ENCODE peak calls at places on chromosomes 11 and 22, in six cellular contexts. Q, W, C, X, Y and T are unnamed samples.

GRCh38 chr22:38657248-38657909 is 941 bp downstream of the CBY1 start:
- DNase-seq in Y (peak), X (no peak), Q (peak), W (peak), C (no peak), T (no peak)

GRCh38 chr11:94537051-94537600 is 6.6 kb upstream of the FUT4 start:
- DNase-seq in Q (peak), C (no peak), X (no peak), Y (no peak), W (no peak), T (no peak)

GRCh38 chr11:113532697-113533424 is 57.7 kb upstream of the DRD2 start:
- DNase-seq in Y (peak), Q (peak), X (peak), C (peak), W (peak), T (no peak)

GRCh38 chr11:71197096-71197495 is 55.3 kb downstream of the SHANK2 start:
- DNase-seq in X (no peak), Q (no peak), C (no peak), W (no peak), Y (no peak), T (no peak)

GRCh38 chr11:2102132-2102882 is 36.9 kb downstream of the IGF2 start:
- DNase-seq in Y (no peak), C (no peak), X (no peak), Q (no peak), W (no peak), T (no peak)

GRCh38 chr22:46038516-46039430 is 61.8 kb upstream of the WNT7B start:
- DNase-seq in X (peak), Y (peak), C (no peak), W (no peak), Q (no peak), T (no peak)

GRCh38 chr11:104154296-104154695 is 9.7 kb downstream of the PDGFD start:
- DNase-seq in C (no peak), Y (no peak), W (no peak), Q (no peak), X (no peak), T (no peak)

GRCh38 chr22:46628756-46629155 is 8.6 kb downstream of the GRAMD4 start:
- DNase-seq in X (no peak), W (no peak), Y (no peak), Q (no peak), C (no peak), T (no peak)

GRCh38 chr11:116176484-116177005 is 596.2 kb downstream of the BUD13 start:
- DNase-seq in Y (peak), C (no peak), X (no peak), W (no peak), Q (no peak), T (no peak)

GRCh38 chr11:108592591-108593213 is 866 bp downstream of the EXPH5 start:
- DNase-seq in Q (peak), X (no peak), Y (peak), W (peak), C (no peak), T (no peak)

GRCh38 chr11:108278546-108278945 is 55.7 kb downstream of the ATM start:
- DNase-seq in W (no peak), Y (peak), X (no peak), Q (no peak), C (no peak), T (no peak)

GRCh38 chr11:35461917-35462316 is 42.6 kb upstream of the SLC1A2 start:
- DNase-seq in C (no peak), W (no peak), X (no peak), Q (no peak), Y (no peak), T (no peak)

GRCh38 chr22:37647928-37648327 is 8.5 kb downstream of the SH3BP1 start:
- DNase-seq in W (peak), Y (no peak), C (no peak), Q (no peak), X (no peak), T (no peak)

GRCh38 chr11:15327786-15328231 is 213.1 kb downstream of the INSC start:
- DNase-seq in W (peak), Q (no peak), Y (peak), X (peak), C (peak), T (no peak)

GRCh38 chr11:7353100-7353499 is 101.4 kb downstream of the SYT9 start:
- DNase-seq in W (no peak), Y (peak), Q (peak), X (no peak), C (no peak), T (no peak)

GRCh38 chr22:49307870-49308269 is 519.8 kb downstream of the BRD1 start:
- DNase-seq in W (peak), C (peak), Q (no peak), X (no peak), Y (peak), T (no peak)

GRCh38 chr11:36056160-36056751 is 112.4 kb downstream of the LDLRAD3 start:
- DNase-seq in Q (peak), X (no peak), Y (peak), C (no peak), W (peak), T (no peak)

GRCh38 chr11:116918925-116919653 is 81.7 kb upstream of the APOA1 start:
- DNase-seq in C (no peak), X (no peak), Y (no peak), Q (no peak), W (no peak), T (no peak)

GRCh38 chr22:40202225-40202944 is 24.7 kb downstream of the TNRC6B start:
- DNase-seq in Q (no peak), W (no peak), X (no peak), Y (no peak), C (no peak), T (no peak)

GRCh38 chr22:45934659-45935341 is 42.2 kb downstream of the WNT7B start:
- DNase-seq in Q (peak), Y (no peak), C (peak), W (peak), X (no peak), T (no peak)

GRCh38 chr11:72616655-72617054 is 57.6 kb downstream of the PDE2A start:
- DNase-seq in Y (no peak), C (no peak), X (no peak), Q (no peak), W (no peak), T (no peak)

GRCh38 chr11:123212406-123212805 is 17.4 kb upstream of the CLMP start:
- DNase-seq in W (no peak), Q (no peak), Y (no peak), X (no peak), C (no peak), T (no peak)